ENCODE peak calls at places on chromosomes 3 and 15, in five cellular contexts. G, X, I, T and B are unnamed samples.

GRCh38 chr15:90264649-90265048 is 823 bp upstream of the NGRN start:
- DNase-seq in I (no peak), G (no peak), X (no peak), T (no peak), B (peak; percentile 44)

GRCh38 chr15:91853501-91853967 is at the start of gene SLCO3A1:
- DNase-seq in X (peak; percentile 84), T (peak; percentile 24), I (no peak), G (peak; percentile 87), B (peak; percentile 18)

GRCh38 chr15:92906038-92906437 is 5.9 kb downstream of the CHD2 start:
- DNase-seq in I (no peak), G (no peak), T (no peak), X (no peak), B (no peak)

GRCh38 chr3:108473711-108474110 is 36.7 kb downstream of the MYH15 start:
- DNase-seq in X (no peak), T (no peak), G (no peak), I (no peak), B (no peak)

GRCh38 chr3:56303508-56303907 is 164.8 kb downstream of the ERC2 start:
- DNase-seq in T (no peak), G (no peak), I (no peak), X (no peak), B (peak; percentile 28)

GRCh38 chr3:124780767-124781485 is 50.7 kb downstream of the UMPS start:
- DNase-seq in T (no peak), X (no peak), I (no peak), G (peak; percentile 80), B (peak; percentile 49)

GRCh38 chr3:5301671-5302297 is 114.3 kb downstream of the EDEM1 start:
- DNase-seq in I (no peak), T (no peak), X (no peak), G (no peak), B (no peak)

GRCh38 chr3:24494616-24495333 is at the start of gene THRB:
- DNase-seq in X (peak; percentile 77), T (no peak), G (peak; percentile 83), I (no peak), B (no peak)

GRCh38 chr15:72124218-72124617 is 6.0 kb downstream of the SENP8 start:
- DNase-seq in G (no peak), I (no peak), X (no peak), T (no peak), B (no peak)

GRCh38 chr3:115931581-115931980 is 308.3 kb downstream of the GAP43 start:
- DNase-seq in I (no peak), X (no peak), G (no peak), T (no peak), B (no peak)

GRCh38 chr3:158102660-158103085 is 3.5 kb downstream of the SHOX2 start:
- DNase-seq in X (no peak), G (no peak), T (no peak), I (no peak), B (no peak)

GRCh38 chr3:122063908-122064307 is 8.7 kb downstream of the CD86 start:
- DNase-seq in T (no peak), G (no peak), X (no peak), I (no peak), B (no peak)

GRCh38 chr3:70926835-70927234 is 614.4 kb upstream of the MDFIC2 start:
- DNase-seq in X (no peak), G (no peak), I (no peak), T (no peak), B (no peak)

GRCh38 chr3:31157893-31158620 is 263.6 kb upstream of the GADL1 start:
- DNase-seq in X (no peak), I (no peak), G (no peak), T (no peak), B (no peak)

GRCh38 chr3:68817243-68817642 is 115.1 kb downstream of the TAFA4 start:
- DNase-seq in X (no peak), I (no peak), G (no peak), T (no peak), B (no peak)

GRCh38 chr15:63945005-63945788 is 101.1 kb downstream of the DAPK2 start:
- DNase-seq in T (peak; percentile 42), G (peak; percentile 82), X (no peak), I (no peak), B (peak; percentile 41)

GRCh38 chr3:156674911-156675743 is 737 bp downstream of the TIPARP start:
- DNase-seq in T (peak; percentile 19), X (peak; percentile 56), G (peak; percentile 85), I (no peak), B (peak; percentile 13)

GRCh38 chr3:196003611-196004010 is 78.3 kb downstream of the TFRC start:
- DNase-seq in X (no peak), I (no peak), T (no peak), G (no peak), B (no peak)

GRCh38 chr3:123076496-123077418 is 9.9 kb downstream of the PDIA5 start:
- DNase-seq in G (peak; percentile 77), X (no peak), T (no peak), I (no peak), B (no peak)

GRCh38 chr3:39150803-39151631 is 2.4 kb downstream of the CSRNP1 start:
- DNase-seq in X (peak; percentile 48), G (peak; percentile 90), I (no peak), T (no peak), B (peak; percentile 98)

GRCh38 chr3:43794776-43795175 is 104.0 kb downstream of the ABHD5 start:
- DNase-seq in G (no peak), X (no peak), I (no peak), T (no peak), B (no peak)

GRCh38 chr3:175571096-175571495 is 712.0 kb downstream of the NAALADL2 start:
- DNase-seq in I (no peak), T (no peak), X (no peak), G (no peak), B (no peak)